ENCODE peak calls at places on chromosomes 4 and X, in eight cellular contexts. One of them, this sample, is unnamed.

GRCh38 chr4:137610960-137611359 is 78.7 kb upstream of the PCDH18 start:
- DNase-seq in NCI-H345: no peak
- DNase-seq in activated T-cell treated with anti-CD3 and anti-CD28 coated beads for 24 hours: no peak
- DNase-seq in Ammon's horn: no peak
- DNase-seq in ELR: peak
- DNase-seq in stimulated activated CD8-positive, alpha-beta memory T cell treated with anti-CD3 and anti-CD28 coated beads, Interleukin-4, amount 100 ng/mL, for 1 hour: no peak
- DNase-seq in posterior cingulate gyrus: no peak
- DNase-seq in sciatic nerve: no peak
- DNase-seq in this sample: peak

GRCh38 chr4:47209833-47210232 is 178.5 kb downstream of the GABRB1 start:
- DNase-seq in posterior cingulate gyrus: no peak
- DNase-seq in ELR: peak
- DNase-seq in stimulated activated CD8-positive, alpha-beta memory T cell treated with anti-CD3 and anti-CD28 coated beads, Interleukin-4, amount 100 ng/mL, for 1 hour: no peak
- DNase-seq in Ammon's horn: no peak
- DNase-seq in activated T-cell treated with anti-CD3 and anti-CD28 coated beads for 24 hours: no peak
- DNase-seq in NCI-H345: no peak
- DNase-seq in sciatic nerve: no peak
- DNase-seq in this sample: peak

GRCh38 chr4:38177792-38178665 is 217.8 kb downstream of the PTTG2 start:
- DNase-seq in Ammon's horn: no peak
- DNase-seq in ELR: no peak
- DNase-seq in posterior cingulate gyrus: no peak
- DNase-seq in activated T-cell treated with anti-CD3 and anti-CD28 coated beads for 24 hours: peak
- DNase-seq in NCI-H345: no peak
- DNase-seq in sciatic nerve: peak
- DNase-seq in stimulated activated CD8-positive, alpha-beta memory T cell treated with anti-CD3 and anti-CD28 coated beads, Interleukin-4, amount 100 ng/mL, for 1 hour: peak
- DNase-seq in this sample: no peak

GRCh38 chr4:1518997-1519700 is 112.9 kb upstream of the NKX1-1 start:
- DNase-seq in posterior cingulate gyrus: no peak
- DNase-seq in NCI-H345: no peak
- DNase-seq in stimulated activated CD8-positive, alpha-beta memory T cell treated with anti-CD3 and anti-CD28 coated beads, Interleukin-4, amount 100 ng/mL, for 1 hour: no peak
- DNase-seq in Ammon's horn: no peak
- DNase-seq in ELR: no peak
- DNase-seq in activated T-cell treated with anti-CD3 and anti-CD28 coated beads for 24 hours: no peak
- DNase-seq in sciatic nerve: no peak
- DNase-seq in this sample: no peak

GRCh38 chrX:1185556-1185955 is 26.9 kb downstream of the CRLF2 start:
- DNase-seq in stimulated activated CD8-positive, alpha-beta memory T cell treated with anti-CD3 and anti-CD28 coated beads, Interleukin-4, amount 100 ng/mL, for 1 hour: no peak
- DNase-seq in ELR: no peak
- DNase-seq in NCI-H345: no peak
- DNase-seq in activated T-cell treated with anti-CD3 and anti-CD28 coated beads for 24 hours: peak
- DNase-seq in Ammon's horn: no peak
- DNase-seq in sciatic nerve: no peak
- DNase-seq in posterior cingulate gyrus: no peak
- DNase-seq in this sample: no peak

GRCh38 chr4:5157721-5158390 is 106.6 kb downstream of the STK32B start:
- DNase-seq in posterior cingulate gyrus: no peak
- DNase-seq in ELR: no peak
- DNase-seq in NCI-H345: no peak
- DNase-seq in sciatic nerve: no peak
- DNase-seq in stimulated activated CD8-positive, alpha-beta memory T cell treated with anti-CD3 and anti-CD28 coated beads, Interleukin-4, amount 100 ng/mL, for 1 hour: no peak
- DNase-seq in Ammon's horn: no peak
- DNase-seq in activated T-cell treated with anti-CD3 and anti-CD28 coated beads for 24 hours: no peak
- DNase-seq in this sample: peak

GRCh38 chr4:121096629-121097028 is 24.3 kb upstream of the NDNF start:
- DNase-seq in Ammon's horn: no peak
- DNase-seq in ELR: peak
- DNase-seq in activated T-cell treated with anti-CD3 and anti-CD28 coated beads for 24 hours: no peak
- DNase-seq in NCI-H345: peak
- DNase-seq in stimulated activated CD8-positive, alpha-beta memory T cell treated with anti-CD3 and anti-CD28 coated beads, Interleukin-4, amount 100 ng/mL, for 1 hour: no peak
- DNase-seq in sciatic nerve: no peak
- DNase-seq in posterior cingulate gyrus: no peak
- DNase-seq in this sample: peak

GRCh38 chr4:106898621-106899230 is 137.4 kb downstream of the DKK2 start:
- DNase-seq in Ammon's horn: peak
- DNase-seq in NCI-H345: peak
- DNase-seq in ELR: peak
- DNase-seq in activated T-cell treated with anti-CD3 and anti-CD28 coated beads for 24 hours: no peak
- DNase-seq in stimulated activated CD8-positive, alpha-beta memory T cell treated with anti-CD3 and anti-CD28 coated beads, Interleukin-4, amount 100 ng/mL, for 1 hour: no peak
- DNase-seq in sciatic nerve: peak
- DNase-seq in posterior cingulate gyrus: peak
- DNase-seq in this sample: peak

GRCh38 chr4:182805606-182806149 is 111.5 kb downstream of the DCTD start:
- DNase-seq in posterior cingulate gyrus: no peak
- DNase-seq in stimulated activated CD8-positive, alpha-beta memory T cell treated with anti-CD3 and anti-CD28 coated beads, Interleukin-4, amount 100 ng/mL, for 1 hour: no peak
- DNase-seq in sciatic nerve: no peak
- DNase-seq in ELR: no peak
- DNase-seq in activated T-cell treated with anti-CD3 and anti-CD28 coated beads for 24 hours: no peak
- DNase-seq in Ammon's horn: no peak
- DNase-seq in NCI-H345: no peak
- DNase-seq in this sample: no peak